ENCODE peak calls at places on chromosomes 3 and 15, in six cellular contexts. N is mesendoderm, Q is H9, C is IMR-90, E is H1, X is mesenchymal stem cell. T is an unnamed sample.

GRCh38 chr3:162984752-162985151 is 1488.1 kb downstream of the OTOL1 start:
- DNase-seq in N (peak; percentile 53), X (no peak), C (no peak), E (no peak), Q (no peak), T (no peak)

GRCh38 chr3:139537325-139537724 is 2.2 kb downstream of the RBP1 start:
- DNase-seq in E (no peak), C (peak; percentile 75), N (peak; percentile 62), Q (no peak), X (peak; percentile 3), T (no peak)

GRCh38 chr3:42043116-42043796 is 47.9 kb upstream of the TRAK1 start:
- DNase-seq in E (peak; percentile 71), C (peak; percentile 49), N (peak; percentile 97), X (peak; percentile 84), Q (peak; percentile 92), T (peak; percentile 91)

GRCh38 chr3:134427400-134428111 is 53.3 kb upstream of the AMOTL2 start:
- DNase-seq in N (peak; percentile 72), C (peak; percentile 100), X (peak; percentile 99), E (no peak), Q (no peak), T (no peak)

GRCh38 chr3:99418209-99418635 is 220.2 kb upstream of the COL8A1 start:
- DNase-seq in Q (no peak), C (no peak), E (no peak), X (no peak), N (no peak), T (no peak)

GRCh38 chr3:171092467-171092911 is 66.0 kb upstream of the SLC2A2 start:
- DNase-seq in Q (no peak), X (peak; percentile 79), N (no peak), E (no peak), C (peak; percentile 56), T (no peak)

GRCh38 chr15:32659340-32659831 is 17.9 kb downstream of the SCG5 start:
- DNase-seq in E (peak; percentile 24), Q (no peak), X (peak; percentile 79), C (peak; percentile 86), N (no peak), T (no peak)

GRCh38 chr3:195802261-195802701 is 9.4 kb downstream of the MUC4 start:
- DNase-seq in X (no peak), Q (no peak), N (no peak), E (no peak), C (no peak), T (no peak)

GRCh38 chr3:106367496-106367895 is 498.7 kb upstream of the CBLB start:
- DNase-seq in X (no peak), Q (no peak), E (no peak), C (peak; percentile 27), N (no peak), T (no peak)

GRCh38 chr15:78212546-78213424 is 21.6 kb downstream of the ACSBG1 start:
- DNase-seq in X (peak; percentile 92), Q (no peak), N (peak; percentile 60), C (peak; percentile 64), E (peak; percentile 35), T (no peak)

GRCh38 chr15:31396881-31397560 is 70.4 kb downstream of the KLF13 start:
- DNase-seq in X (peak; percentile 88), E (peak; percentile 93), C (peak; percentile 26), N (peak; percentile 98), Q (peak; percentile 98), T (peak; percentile 60)

GRCh38 chr3:53077476-53078220 is 31.8 kb upstream of the SFMBT1 start:
- DNase-seq in X (no peak), Q (peak; percentile 17), E (no peak), C (no peak), N (no peak), T (no peak)

GRCh38 chr3:65443739-65444447 is 594.8 kb downstream of the MAGI1 start:
- DNase-seq in E (no peak), C (peak; percentile 60), X (peak; percentile 20), Q (no peak), N (no peak), T (no peak)

GRCh38 chr3:142849148-142849547 is 39.7 kb downstream of the PCOLCE2 start:
- DNase-seq in X (no peak), Q (no peak), C (no peak), E (no peak), N (no peak), T (no peak)

GRCh38 chr15:53836618-53837017 is 77.2 kb upstream of the WDR72 start:
- DNase-seq in C (no peak), N (no peak), X (no peak), Q (no peak), E (no peak), T (no peak)

GRCh38 chr3:47333907-47334306 is 46.9 kb upstream of the PTPN23 start:
- DNase-seq in X (no peak), E (no peak), N (no peak), C (no peak), Q (no peak), T (no peak)

GRCh38 chr3:196179380-196180308 is 31.6 kb downstream of the ZDHHC19 start:
- DNase-seq in Q (peak; percentile 74), C (peak; percentile 77), X (no peak), N (peak; percentile 52), E (no peak), T (no peak)

GRCh38 chr3:50212502-50212901 is 7.4 kb downstream of the SLC38A3 start:
- DNase-seq in Q (peak; percentile 60), E (no peak), X (no peak), C (no peak), N (no peak), T (no peak)

GRCh38 chr3:13588971-13589370 is 40.0 kb downstream of the FBLN2 start:
- DNase-seq in C (no peak), N (no peak), Q (no peak), X (no peak), E (no peak), T (no peak)

GRCh38 chr15:50107591-50108408 is 11.2 kb downstream of the ATP8B4 start:
- DNase-seq in E (no peak), C (no peak), X (no peak), N (no peak), Q (no peak), T (no peak)

GRCh38 chr3:136266468-136266867 is 16.3 kb downstream of the PCCB start:
- DNase-seq in N (no peak), E (no peak), Q (no peak), X (peak; percentile 61), C (peak; percentile 83), T (no peak)

GRCh38 chr3:119349353-119349752 is 55.2 kb downstream of the ARHGAP31 start:
- DNase-seq in Q (peak; percentile 76), E (peak; percentile 58), X (no peak), C (no peak), N (peak; percentile 96), T (peak; percentile 74)

GRCh38 chr3:32226875-32227500 is 11.5 kb upstream of the CMTM8 start:
- DNase-seq in N (no peak), E (no peak), Q (no peak), C (peak; percentile 30), X (peak; percentile 12), T (no peak)

GRCh38 chr3:29605845-29606244 is 325.0 kb downstream of the RBMS3 start:
- DNase-seq in Q (no peak), E (no peak), X (peak; percentile 82), C (peak; percentile 94), N (no peak), T (no peak)

GRCh38 chr15:36407647-36408046 is 171.8 kb upstream of the CDIN1 start:
- DNase-seq in C (peak; percentile 63), E (no peak), Q (no peak), N (peak; percentile 16), X (peak; percentile 55), T (no peak)

GRCh38 chr3:53162672-53163458 is 1.9 kb downstream of the PRKCD start:
- DNase-seq in C (no peak), X (peak; percentile 34), Q (no peak), N (peak; percentile 40), E (no peak), T (no peak)

DNA sequence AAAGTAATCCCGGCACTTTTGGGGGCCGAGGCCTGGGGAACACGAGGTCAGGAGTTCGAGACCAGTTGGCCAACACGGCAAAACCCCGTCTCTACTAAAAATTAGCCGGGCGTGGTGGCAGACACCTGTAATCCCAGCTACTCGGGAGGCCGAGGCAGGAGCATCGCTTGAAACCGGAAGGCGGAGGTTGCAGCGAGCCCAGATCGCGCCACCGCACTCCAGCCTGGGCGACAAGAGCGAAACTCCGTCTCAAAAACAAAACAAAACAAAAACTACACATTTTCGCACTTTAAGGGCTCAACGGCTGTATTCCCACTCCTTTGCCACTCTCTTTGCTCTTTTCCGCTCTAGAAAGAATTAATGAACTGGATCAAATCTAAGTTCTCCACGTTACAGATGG is 763 bp upstream of the TRNT1 start:
- DNase-seq in C (no peak), N (no peak), Q (no peak), E (no peak), X (no peak), T (no peak)
- H2AK5ac ChIP-seq in C (no peak overlapping the region), N (no peak overlapping the region), Q (no peak overlapping the region), E (no peak overlapping the region), X (no peak overlapping the region), T (no peak overlapping the region)

GRCh38 chr3:149828390-149828789 is 15.4 kb downstream of the RNF13 start:
- DNase-seq in E (no peak), X (no peak), Q (no peak), N (no peak), C (no peak), T (no peak)
- H2AK5ac ChIP-seq in E (no peak overlapping the region), X (no peak overlapping the region), Q (no peak overlapping the region), N (no peak overlapping the region), C (no peak overlapping the region), T (no peak overlapping the region)

GRCh38 chr3:137768021-137768360 is 3.9 kb downstream of the SOX14 start:
- DNase-seq in Q (no peak), E (peak; percentile 76), C (no peak), X (no peak), N (no peak), T (no peak)
- H2AK5ac ChIP-seq in Q (no peak overlapping the region), E (peak overlapping the region; percentile 76), C (no peak overlapping the region), X (no peak overlapping the region), N (no peak overlapping the region), T (peak overlapping the region; percentile 88)

GRCh38 chr3:8986741-8987672 is 23.7 kb upstream of the RAD18 start:
- DNase-seq in X (no peak), E (peak; percentile 32), N (no peak), C (peak; percentile 41), Q (no peak), T (no peak)
- H2AK5ac ChIP-seq in X (no peak overlapping the region), E (no peak overlapping the region), N (no peak overlapping the region), C (no peak overlapping the region), Q (no peak overlapping the region), T (no peak overlapping the region)

GRCh38 chr15:90918835-90919234 is 13.5 kb downstream of the HDDC3 start:
- DNase-seq in N (no peak), C (no peak), E (no peak), X (no peak), Q (no peak), T (no peak)
- H2AK5ac ChIP-seq in N (no peak overlapping the region), C (no peak overlapping the region), E (no peak overlapping the region), X (no peak overlapping the region), Q (no peak overlapping the region), T (no peak overlapping the region)

GRCh38 chr15:42274693-42274971 is 1.4 kb upstream of the TMEM87A start:
- DNase-seq in N (no peak), C (no peak), X (no peak), Q (no peak), E (no peak), T (no peak)
- H2AK5ac ChIP-seq in N (no peak overlapping the region), C (peak overlapping the region; percentile 12), X (peak overlapping the region; percentile 27), Q (no peak overlapping the region), E (no peak overlapping the region), T (peak overlapping the region; percentile 8)

T was measured in neuronal stem cell.